ENCODE peak calls at places on chromosome 19, in ten cellular contexts. M is left lung, S is brain microvascular endothelial cell, V is psoas muscle, J is choroid plexus epithelial cell, D is GM10248, C is ascending aorta, Z is prostate gland, O is GM06990, K is MCF 10A. L is an unnamed sample.

GRCh38 chr19:11414544-11414943 is 4.6 kb downstream of the RGL3 start:
- DNase-seq in K (no peak), D (no peak), J (no peak), Z (no peak), M (no peak), S (no peak), V (no peak), C (no peak), O (no peak), L (no peak)

GRCh38 chr19:798415-799075 is 1.3 kb downstream of the PTBP1 start:
- DNase-seq in S (no peak), M (no peak), D (peak), Z (no peak), V (peak), K (no peak), J (no peak), O (no peak), C (no peak), L (no peak)

GRCh38 chr19:33814181-33815165 is 17.8 kb downstream of the KCTD15 start:
- DNase-seq in V (no peak), O (no peak), S (no peak), J (peak), Z (no peak), M (peak), K (no peak), D (no peak), C (peak), L (no peak)

GRCh38 chr19:47186337-47187022 is 44.5 kb downstream of the BBC3 start:
- DNase-seq in J (no peak), D (peak), S (no peak), V (no peak), M (no peak), O (peak), Z (no peak), C (no peak), K (no peak), L (no peak)

GRCh38 chr19:46753420-46754155 is 7.3 kb upstream of the STRN4 start:
- DNase-seq in O (peak), D (peak), V (peak), Z (peak), J (peak), S (no peak), C (no peak), K (peak), M (no peak), L (peak)

GRCh38 chr19:31448221-31448657 is 99.0 kb upstream of the TSHZ3 start:
- DNase-seq in J (peak), M (peak), O (no peak), S (peak), C (no peak), V (peak), Z (no peak), D (no peak), K (no peak), L (no peak)

GRCh38 chr19:40612831-40613668 is 11.9 kb downstream of the LTBP4 start:
- DNase-seq in M (no peak), C (peak), J (peak), S (peak), O (no peak), V (no peak), K (no peak), D (peak), Z (peak), L (no peak)

GRCh38 chr19:53868091-53868891 is 608 bp downstream of the MYADM start:
- DNase-seq in V (peak), S (peak), D (no peak), Z (peak), J (peak), K (peak), O (no peak), C (peak), M (peak), L (no peak)

GRCh38 chr19:4391701-4392543 is 8.4 kb downstream of the SH3GL1 start:
- DNase-seq in J (peak), V (peak), Z (no peak), O (no peak), K (no peak), D (no peak), S (no peak), M (no peak), C (peak), L (no peak)

GRCh38 chr19:46624958-46625661 is at the start of gene PTGIR:
- DNase-seq in Z (no peak), K (peak), O (no peak), S (peak), J (peak), D (no peak), V (peak), C (peak), M (peak), L (no peak)

GRCh38 chr19:5498817-5499535 is 43.8 kb downstream of the ZNRF4 start:
- DNase-seq in J (no peak), K (no peak), Z (no peak), V (no peak), D (no peak), C (no peak), O (no peak), M (no peak), S (no peak), L (peak)

GRCh38 chr19:5504115-5504514 is 48.9 kb downstream of the ZNRF4 start:
- DNase-seq in C (no peak), K (no peak), V (no peak), M (no peak), Z (no peak), D (no peak), O (no peak), S (no peak), J (no peak), L (no peak)

GRCh38 chr19:5501907-5502306 is 46.7 kb downstream of the ZNRF4 start:
- DNase-seq in S (no peak), C (no peak), K (no peak), V (no peak), O (no peak), D (no peak), M (no peak), Z (no peak), J (no peak), L (no peak)

GRCh38 chr19:5507056-5507624 is 51.9 kb downstream of the ZNRF4 start:
- DNase-seq in S (no peak), M (no peak), D (no peak), V (peak), K (no peak), O (no peak), C (no peak), J (no peak), Z (no peak), L (no peak)

DNA sequence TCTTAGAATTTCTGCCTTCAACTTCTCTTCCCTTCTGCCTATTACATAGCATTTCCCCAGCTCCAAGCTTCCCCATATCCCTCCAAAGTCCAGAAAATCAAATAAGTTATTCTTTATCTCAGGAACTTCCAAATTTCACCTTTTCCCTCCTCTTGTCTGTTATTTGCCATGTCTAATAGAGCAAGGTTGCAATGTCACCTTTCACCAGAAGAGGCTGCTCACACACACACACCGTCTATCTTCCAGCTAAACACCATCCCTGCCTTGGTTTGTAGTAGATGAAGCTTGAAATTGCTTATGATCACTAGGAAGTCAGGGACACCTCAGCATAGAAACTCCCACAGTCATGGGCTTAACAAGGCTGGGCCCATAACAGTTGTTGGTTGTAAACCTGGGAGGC is 48.4 kb downstream of the ZNRF4 start:
- DNase-seq in M (no peak), Z (no peak), D (no peak), V (no peak), C (no peak), O (no peak), S (no peak), K (no peak), J (peak), L (no peak)
- TF ChIP-seq CTCF in M (no peak), Z (no peak), D (no peak), V (no peak), C (no peak), O (no peak), S (peak), K (peak), J (peak), L (no peak)

GRCh38 chr19:19343016-19343362 is 22.4 kb downstream of the MAU2 start:
- DNase-seq in K (no peak), D (no peak), M (no peak), S (no peak), V (no peak), Z (no peak), J (no peak), C (no peak), O (no peak), L (no peak)
- TF ChIP-seq CTCF in K (peak), D (no peak), M (no peak), S (no peak), V (no peak), Z (no peak), J (no peak), C (no peak), O (no peak), L (no peak)

DNA sequence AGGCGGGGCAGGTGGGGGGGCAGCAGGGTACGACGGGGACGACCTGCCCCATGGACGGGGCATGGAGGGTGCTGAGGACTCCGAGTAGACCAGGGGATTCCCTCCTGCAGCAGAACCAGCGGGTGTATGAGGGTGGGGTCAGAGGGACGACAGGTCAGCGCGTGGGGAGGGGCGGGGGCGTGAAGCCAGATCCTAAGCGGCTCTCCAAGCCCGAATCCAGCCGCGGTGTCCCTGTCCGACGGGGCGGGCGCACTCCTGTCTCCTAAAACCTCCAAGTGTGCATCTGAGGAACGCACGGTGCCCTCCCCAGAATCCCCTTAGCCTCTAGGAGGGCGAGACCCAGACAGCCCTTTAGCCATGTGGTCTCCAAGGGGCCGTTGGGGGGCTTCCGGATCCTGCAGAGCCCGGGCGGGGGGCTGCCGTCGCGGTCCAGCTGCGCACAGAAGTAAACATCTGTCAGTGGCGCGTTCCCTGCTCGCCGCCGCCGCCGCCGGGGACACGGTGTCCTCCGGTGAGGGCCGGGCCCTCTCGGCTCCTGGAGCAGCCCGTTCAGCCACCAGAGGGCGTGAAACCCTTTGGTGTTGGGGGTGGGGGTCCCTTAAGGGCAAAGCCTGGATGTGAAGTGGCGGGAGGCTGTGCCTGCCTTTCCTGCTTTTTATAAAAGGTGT is 732 bp downstream of the NRTN start:
- DNase-seq in V (no peak), Z (peak), J (peak), K (peak), O (no peak), C (no peak), M (no peak), D (peak), S (peak), L (peak)
- TF ChIP-seq CTCF in V (peak), Z (peak), J (peak), K (peak), O (peak), C (peak), M (peak), D (peak), S (peak), L (peak)

GRCh38 chr19:30228726-30229523 is 143.3 kb upstream of the ZNF536 start:
- DNase-seq in Z (no peak), K (no peak), D (no peak), C (no peak), M (no peak), S (no peak), O (no peak), V (no peak), J (peak), L (peak)
- TF ChIP-seq CTCF in Z (no peak), K (no peak), D (no peak), C (no peak), M (no peak), S (no peak), O (no peak), V (no peak), J (no peak), L (no peak)